ENCODE peak calls at places on chromosomes 2 and 18, in four cellular contexts. K is activated B cell treated with CpG ODN at 0.5 μM for 24 hours, F is mesothelial cell of epicardium, N is Calu3. P is an unnamed sample.
A peak's percentile ranks its signal among the peaks of the same experiment; 100 is the strongest.

GRCh38 chr18:38940863-38941531 is 1375.4 kb upstream of the CELF4 start:
- DNase-seq in K (no peak), F (no peak), N (peak; percentile 75), P (no peak)

GRCh38 chr2:167406558-167406957 is 518.3 kb downstream of the XIRP2 start:
- DNase-seq in K (no peak), F (no peak), N (no peak), P (no peak)

GRCh38 chr2:200077838-200078237 is 122.5 kb downstream of the MAIP1 start:
- DNase-seq in K (no peak), F (no peak), N (no peak), P (no peak)

GRCh38 chr2:73366060-73366459 is 19.6 kb upstream of the ALMS1 start:
- DNase-seq in K (no peak), F (no peak), N (no peak), P (no peak)

GRCh38 chr2:31271851-31272267 is 37.9 kb downstream of the EHD3 start:
- DNase-seq in K (no peak), F (no peak), N (no peak), P (no peak)

GRCh38 chr2:42893047-42893758 is 100.8 kb upstream of the HAAO start:
- DNase-seq in K (no peak), F (no peak), N (no peak), P (no peak)

GRCh38 chr2:206540757-206541156 is 97.4 kb downstream of the ADAM23 start:
- DNase-seq in K (no peak), F (no peak), N (no peak), P (no peak)

GRCh38 chr2:19711470-19712372 is 190.1 kb downstream of the TTC32 start:
- DNase-seq in K (no peak), F (no peak), N (peak; percentile 40), P (no peak)

GRCh38 chr2:233240897-233241296 is 10.6 kb upstream of the ATG16L1 start:
- DNase-seq in K (no peak), F (no peak), N (no peak), P (no peak)

GRCh38 chr18:63974991-63975390 is 5.1 kb downstream of the SERPINB8 start:
- DNase-seq in K (no peak), F (no peak), N (peak; percentile 26), P (no peak)

GRCh38 chr2:199019898-199020507 is 437.7 kb downstream of the SATB2 start:
- DNase-seq in K (no peak), F (no peak), N (peak; percentile 46), P (no peak)
- TF ChIP-seq CTCF in K (no peak), F (peak; percentile 22), N (peak; percentile 55), P (no peak)

GRCh38 chr18:58590231-58590630 is 38.7 kb downstream of the ALPK2 start:
- DNase-seq in K (no peak), F (no peak), N (no peak), P (no peak)
- TF ChIP-seq CTCF in K (no peak), F (no peak), N (no peak), P (no peak)

GRCh38 chr2:101697124-101697793 is at the start of gene MAP4K4:
- DNase-seq in K (peak; percentile 71), F (peak; percentile 74), N (peak; percentile 81), P (peak; percentile 47)
- TF ChIP-seq CTCF in K (no peak), F (peak; percentile 22), N (no peak), P (no peak)

GRCh38 chr2:218276986-218277755 is 6.9 kb downstream of the PNKD start:
- DNase-seq in K (no peak), F (no peak), N (no peak), P (no peak)
- TF ChIP-seq CTCF in K (no peak), F (no peak), N (peak; percentile 14), P (no peak)

GRCh38 chr2:240291940-240292574 is 143.4 kb upstream of the GPC1 start:
- DNase-seq in K (no peak), F (no peak), N (no peak), P (no peak)

GRCh38 chr2:240292622-240293021 is 142.8 kb upstream of the GPC1 start:
- DNase-seq in K (no peak), F (no peak), N (no peak), P (no peak)

GRCh38 chr2:240290432-240291336 is 144.8 kb upstream of the GPC1 start:
- DNase-seq in K (no peak), F (no peak), N (no peak), P (no peak)

GRCh38 chr2:240289701-240290431 is 145.6 kb upstream of the GPC1 start:
- DNase-seq in K (no peak), F (no peak), N (no peak), P (no peak)

GRCh38 chr2:240291337-240291751 is 144.1 kb upstream of the GPC1 start:
- DNase-seq in K (no peak), F (no peak), N (no peak), P (no peak)
- TF ChIP-seq CTCF in K (no peak), F (no peak), N (no peak), P (no peak)

GRCh38 chr2:24926602-24927252 is 6.7 kb upstream of the ADCY3 start:
- DNase-seq in K (no peak), F (no peak), N (no peak), P (no peak)

GRCh38 chr2:24926220-24926601 is 6.2 kb upstream of the ADCY3 start:
- DNase-seq in K (no peak), F (no peak), N (no peak), P (no peak)

GRCh38 chr2:24928036-24928435 is 8.0 kb upstream of the ADCY3 start:
- DNase-seq in K (no peak), F (no peak), N (no peak), P (no peak)

GRCh38 chr2:24930768-24931167 is 10.7 kb upstream of the ADCY3 start:
- DNase-seq in K (no peak), F (no peak), N (no peak), P (no peak)

GRCh38 chr2:24929230-24929629 is 9.2 kb upstream of the ADCY3 start:
- DNase-seq in K (no peak), F (no peak), N (no peak), P (no peak)
- TF ChIP-seq CTCF in K (no peak), F (no peak), N (no peak), P (no peak)

GRCh38 chr2:98702896-98703620 is 27.9 kb downstream of the MGAT4A start:
- DNase-seq in K (no peak), F (no peak), N (no peak), P (no peak)
- TF ChIP-seq CTCF in K (no peak), F (no peak), N (no peak), P (no peak)

DNA sequence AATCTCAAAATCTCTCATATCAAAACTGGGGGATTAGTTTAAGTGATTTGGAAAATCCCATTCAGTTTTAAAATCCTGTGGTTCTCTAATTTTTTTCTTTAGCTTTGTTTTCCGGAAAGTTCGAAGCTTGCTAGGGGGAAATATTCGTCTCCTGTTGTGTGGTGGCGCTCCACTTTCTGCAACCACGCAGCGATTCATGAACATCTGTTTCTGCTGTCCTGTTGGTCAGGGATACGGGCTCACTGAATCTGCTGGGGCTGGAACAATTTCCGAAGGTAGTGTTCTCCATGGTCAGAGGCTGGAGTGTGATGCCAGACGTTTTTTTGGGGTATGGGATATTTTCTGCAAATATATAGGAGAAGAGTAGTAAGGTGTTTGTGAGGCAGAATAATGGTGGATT is 66.1 kb downstream of the ACSL3 start:
- DNase-seq in K (no peak), F (no peak), N (no peak), P (no peak)
- TF ChIP-seq CTCF in K (no peak), F (no peak), N (no peak), P (no peak)